ENCODE peak calls at places on chromosomes 1 and 21, in nine cellular contexts. Q is A549; T is stimulated activated CD4-positive, alpha-beta T cell treated with anti-CD3 and anti-CD28 coated beads, Interleukin-2, amount 100 ng/mL, for 24 hours; F is neuronal stem cell; I is activated gamma-delta T cell; Z is ACHN; G is substantia nigra; W is epithelial cell of esophagus; N is HEK293T. C is an unnamed sample.

GRCh38 chr1:21537511-21537931 is 28.3 kb downstream of the ALPL start:
- DNase-seq in Q (no peak), F (no peak), W (no peak), G (no peak), N (no peak), I (no peak), Z (no peak), T (no peak), C (no peak)

GRCh38 chr1:109802136-109802900 is 38.6 kb upstream of the EPS8L3 start:
- DNase-seq in I (no peak), T (peak; percentile 35), G (no peak), Q (no peak), F (no peak), W (no peak), Z (no peak), N (no peak), C (no peak)

GRCh38 chr1:156608981-156609380 is 7.7 kb upstream of the GPATCH4 start:
- DNase-seq in Z (peak; percentile 55), F (no peak), T (peak; percentile 71), G (no peak), N (peak; percentile 66), W (peak; percentile 63), I (no peak), Q (no peak), C (no peak)

GRCh38 chr1:39938856-39939255 is 16.1 kb upstream of the MFSD2A start:
- DNase-seq in W (no peak), T (no peak), Z (no peak), F (no peak), I (no peak), N (no peak), G (no peak), Q (no peak), C (no peak)

GRCh38 chr1:199226163-199226562 is 587.3 kb downstream of the PTPRC start:
- DNase-seq in G (no peak), Z (peak; percentile 40), T (peak; percentile 54), N (no peak), I (no peak), Q (no peak), F (no peak), W (peak; percentile 69), C (no peak)

GRCh38 chr1:169130683-169131082 is 24.2 kb downstream of the ATP1B1 start:
- DNase-seq in T (no peak), N (no peak), Q (no peak), F (no peak), G (no peak), Z (no peak), I (no peak), W (no peak), C (no peak)

GRCh38 chr1:41728403-41729202 is 190.1 kb downstream of the HIVEP3 start:
- DNase-seq in G (peak; percentile 27), Z (no peak), N (no peak), Q (no peak), I (no peak), W (no peak), T (peak; percentile 65), F (no peak), C (no peak)

GRCh38 chr1:20867062-20867461 is 80.0 kb upstream of the HP1BP3 start:
- DNase-seq in T (no peak), G (no peak), I (no peak), F (no peak), W (no peak), Z (no peak), N (no peak), Q (no peak), C (no peak)

GRCh38 chr1:159892944-159893343 is 7.0 kb downstream of the CFAP45 start:
- DNase-seq in Q (no peak), W (peak; percentile 78), G (no peak), F (no peak), T (no peak), N (no peak), I (no peak), Z (peak; percentile 27), C (no peak)

GRCh38 chr1:218371927-218372672 is 27.0 kb downstream of the TGFB2 start:
- DNase-seq in F (no peak), Z (no peak), T (no peak), W (no peak), N (no peak), Q (no peak), I (no peak), G (no peak), C (no peak)

GRCh38 chr1:35914706-35915105 is 16.2 kb upstream of the AGO3 start:
- DNase-seq in T (no peak), W (no peak), Z (no peak), N (no peak), I (no peak), F (no peak), Q (no peak), G (no peak), C (no peak)

GRCh38 chr1:240149488-240150094 is 57.9 kb downstream of the FMN2 start:
- DNase-seq in Q (peak; percentile 22), N (peak; percentile 31), Z (peak; percentile 66), I (no peak), T (no peak), G (no peak), W (peak; percentile 30), F (peak; percentile 23), C (peak; percentile 10)

GRCh38 chr1:214857716-214858115 is 224.8 kb upstream of the KCNK2 start:
- DNase-seq in N (no peak), G (no peak), W (no peak), I (no peak), Z (no peak), Q (no peak), F (no peak), T (no peak), C (no peak)

GRCh38 chr21:42257091-42257760 is 38.3 kb downstream of the ABCG1 start:
- DNase-seq in T (no peak), Z (no peak), Q (no peak), G (no peak), W (no peak), F (no peak), I (no peak), N (no peak), C (no peak)

GRCh38 chr1:38512024-38512623 is 347.4 kb downstream of the RRAGC start:
- DNase-seq in W (no peak), Z (no peak), I (no peak), N (no peak), G (no peak), F (no peak), Q (no peak), T (no peak), C (no peak)

C was measured in Panc1.